ENCODE peak calls at places on chromosomes 5 and 9, in six cellular contexts. I is HCT116; V is psoas muscle; A is CD4-positive, CD25-positive, alpha-beta regulatory T cell; E is fibroblast of lung; Y is CD8-positive, alpha-beta memory T cell. T is an unnamed sample. For H3K4me1, the result is how much of the 10 kb centered on the place peaks cover.

GRCh38 chr5:137233726-137234125 is 265.4 kb downstream of the SPOCK1 start:
- DNase-seq in Y (no peak), A (no peak), I (no peak), V (no peak), E (peak), T (no peak)

GRCh38 chr5:132776077-132776931 is 735 bp downstream of the SEPTIN8 start:
- DNase-seq in A (no peak), V (peak), Y (no peak), I (no peak), E (peak), T (no peak)

GRCh38 chr5:372911-373709 is 51.6 kb downstream of the AHRR start:
- DNase-seq in I (no peak), A (no peak), Y (no peak), E (peak), V (no peak), T (no peak)

GRCh38 chr9:40911647-40912046 is 216.8 kb downstream of the FOXD4L6 start:
- DNase-seq in I (no peak), A (no peak), E (no peak), Y (no peak), V (no peak), T (no peak)

GRCh38 chr9:87148391-87149237 is 201.3 kb upstream of the GAS1 start:
- DNase-seq in Y (no peak), E (peak), V (peak), A (no peak), I (no peak), T (no peak)

GRCh38 chr9:18791074-18791473 is 241.9 kb downstream of the SAXO1 start:
- DNase-seq in I (peak), V (no peak), A (no peak), Y (no peak), E (no peak), T (no peak)

GRCh38 chr9:130519927-130520326 is 59.5 kb upstream of the FUBP3 start:
- DNase-seq in A (no peak), E (no peak), I (no peak), V (no peak), Y (no peak), T (no peak)

GRCh38 chr5:133818031-133818431 is 150.4 kb downstream of the C5orf15 start:
- DNase-seq in V (peak), I (no peak), E (peak), A (no peak), Y (no peak), T (no peak)

GRCh38 chr5:169745441-169746146 is 108.5 kb downstream of the DOCK2 start:
- DNase-seq in E (peak), A (no peak), Y (no peak), V (no peak), I (no peak), T (no peak)

GRCh38 chr5:74192606-74193299 is 447.8 kb downstream of the ENC1 start:
- DNase-seq in V (no peak), I (no peak), E (peak), A (no peak), Y (no peak), T (no peak)

GRCh38 chr9:137265496-137266161 is 10.5 kb downstream of the NELFB start:
- DNase-seq in A (no peak), E (no peak), V (peak), Y (no peak), I (no peak), T (no peak)

GRCh38 chr5:170087168-170087817 is 18.4 kb upstream of the FOXI1 start:
- DNase-seq in A (no peak), V (no peak), E (no peak), I (no peak), Y (no peak), T (no peak)

GRCh38 chr5:123512631-123513461 is 869 bp downstream of the CSNK1G3 start:
- DNase-seq in Y (peak), A (peak), E (peak), I (no peak), V (peak), T (peak)

GRCh38 chr9:124557895-124558294 is 50.7 kb upstream of the NR5A1 start:
- DNase-seq in Y (no peak), E (no peak), V (no peak), I (no peak), A (no peak), T (no peak)

GRCh38 chr5:179827684-179828083 is 7.0 kb downstream of the SQSTM1 start:
- DNase-seq in I (no peak), Y (no peak), E (peak), A (no peak), V (no peak), T (no peak)

GRCh38 chr5:33588654-33589372 is 148.0 kb downstream of the TARS1 start:
- DNase-seq in I (peak), Y (no peak), E (no peak), A (peak), V (no peak), T (no peak)

GRCh38 chr9:129812385-129812784 is 9.4 kb downstream of the TOR1B start:
- DNase-seq in E (no peak), A (no peak), V (no peak), I (no peak), Y (no peak), T (no peak)

GRCh38 chr9:81363916-81364480 is 325.3 kb downstream of the TLE1 start:
- DNase-seq in V (no peak), E (peak), I (no peak), A (no peak), Y (no peak), T (no peak)

GRCh38 chr5:133742370-133743036 is 130.2 kb upstream of the FSTL4 start:
- DNase-seq in Y (no peak), I (no peak), A (no peak), V (no peak), E (no peak), T (no peak)

GRCh38 chr5:169050146-169050571 is 250.8 kb downstream of the SLIT3 start:
- DNase-seq in A (no peak), Y (no peak), V (no peak), E (peak), I (no peak), T (no peak)

GRCh38 chr9:116365056-116365471 is 211.5 kb downstream of the PAPPA start:
- DNase-seq in I (no peak), E (peak), A (no peak), V (peak), Y (no peak), T (no peak)

GRCh38 chr9:136386018-136386417 is 12.5 kb upstream of the CARD9 start:
- DNase-seq in E (peak), Y (no peak), V (no peak), A (no peak), I (no peak), T (no peak)

GRCh38 chr5:150278916-150279315 is 10.7 kb downstream of the CAMK2A start:
- DNase-seq in I (no peak), V (no peak), A (no peak), Y (no peak), E (peak), T (no peak)

GRCh38 chr9:78678901-78679300 is 382.0 kb downstream of the PSAT1 start:
- DNase-seq in I (no peak), A (no peak), V (no peak), E (no peak), Y (no peak), T (no peak)

GRCh38 chr5:98663521-98663920 is 109.9 kb upstream of the RGMB start:
- DNase-seq in V (no peak), Y (no peak), I (no peak), E (peak), A (no peak), T (no peak)

GRCh38 chr9:36143242-36143641 is 6.7 kb downstream of the GLIPR2 start:
- DNase-seq in I (no peak), E (no peak), V (no peak), Y (no peak), A (no peak), T (no peak)

GRCh38 chr9:96620155-96620514 is 492 bp upstream of the CDC14B start:
- DNase-seq in Y (no peak), E (no peak), V (no peak), A (no peak), I (no peak), T (no peak)

GRCh38 chr5:176154821-176155220 is 83.4 kb upstream of the SIMC1 start:
- DNase-seq in A (no peak), Y (no peak), V (no peak), E (no peak), I (no peak), T (no peak)

GRCh38 chr5:148788636-148789035 is 37.8 kb upstream of the ADRB2 start:
- DNase-seq in Y (no peak), I (no peak), A (no peak), E (peak), V (no peak), T (no peak)

GRCh38 chr5:5891350-5891749 is 468.9 kb downstream of the ICE1 start:
- DNase-seq in Y (no peak), I (no peak), A (no peak), E (peak), V (no peak), T (no peak)

GRCh38 chr5:58318468-58318867 is 141.4 kb downstream of the PLK2 start:
- DNase-seq in Y (no peak), V (no peak), A (no peak), I (no peak), E (peak), T (no peak)

GRCh38 chr9:133460405-133461175 is 812 bp downstream of the CACFD1 start:
- DNase-seq in Y (no peak), V (no peak), A (peak), E (peak), I (no peak), T (no peak)

GRCh38 chr5:126430631-126431030 is 7.4 kb downstream of the GRAMD2B start:
- DNase-seq in V (no peak), A (no peak), Y (no peak), E (no peak), I (no peak), T (no peak)

GRCh38 chr5:146082798-146083197 is 22.6 kb downstream of the PLAC8L1 start:
- DNase-seq in V (no peak), I (no peak), A (no peak), E (no peak), Y (no peak), T (no peak)

GRCh38 chr5:79318935-79319614 is 83.1 kb downstream of the JMY start:
- DNase-seq in E (peak), Y (no peak), A (no peak), V (no peak), I (peak), T (no peak)

GRCh38 chr5:168328804-168329203 is 37.4 kb downstream of the WWC1 start:
- DNase-seq in V (no peak), Y (no peak), A (no peak), I (no peak), E (no peak), T (no peak)

GRCh38 chr5:120609570-120609969 is 145.5 kb downstream of the PRR16 start:
- DNase-seq in Y (no peak), I (no peak), E (peak), V (no peak), A (no peak), T (no peak)

GRCh38 chr5:120615967-120616645 is 152.0 kb downstream of the PRR16 start:
- DNase-seq in Y (no peak), A (no peak), I (no peak), V (no peak), E (peak), T (no peak)

GRCh38 chr5:120614512-120614911 is 150.4 kb downstream of the PRR16 start:
- DNase-seq in I (no peak), E (peak), A (no peak), V (no peak), Y (no peak), T (no peak)

GRCh38 chr5:120610145-120610544 is 146.0 kb downstream of the PRR16 start:
- DNase-seq in A (no peak), Y (no peak), I (no peak), E (no peak), V (no peak), T (no peak)

DNA sequence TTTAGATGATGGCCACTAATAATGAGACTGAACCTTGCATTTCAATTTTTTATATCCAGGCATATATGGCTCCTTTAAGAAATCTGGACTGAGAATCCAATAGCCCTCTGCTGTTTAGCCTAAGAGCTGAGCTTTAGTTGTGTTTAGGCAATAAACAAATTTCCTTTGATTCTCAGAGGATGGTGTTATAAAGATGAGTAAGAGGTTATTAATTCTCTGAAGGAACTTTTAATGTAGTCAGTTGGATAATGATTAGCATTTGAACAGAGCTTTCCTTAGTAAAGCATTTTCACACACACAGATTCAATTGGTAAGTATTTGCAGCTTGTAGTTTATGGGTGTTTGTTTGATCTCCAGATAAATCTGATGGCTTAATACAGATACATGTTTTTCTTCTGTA is 149.6 kb downstream of the PRR16 start:
- DNase-seq in E (peak), V (no peak), I (no peak), A (no peak), Y (no peak), T (no peak)
- H3K4me1 ChIP-seq in E (under half), V (under half), I (under half), A (under half), Y (under half), T (under half)

DNA sequence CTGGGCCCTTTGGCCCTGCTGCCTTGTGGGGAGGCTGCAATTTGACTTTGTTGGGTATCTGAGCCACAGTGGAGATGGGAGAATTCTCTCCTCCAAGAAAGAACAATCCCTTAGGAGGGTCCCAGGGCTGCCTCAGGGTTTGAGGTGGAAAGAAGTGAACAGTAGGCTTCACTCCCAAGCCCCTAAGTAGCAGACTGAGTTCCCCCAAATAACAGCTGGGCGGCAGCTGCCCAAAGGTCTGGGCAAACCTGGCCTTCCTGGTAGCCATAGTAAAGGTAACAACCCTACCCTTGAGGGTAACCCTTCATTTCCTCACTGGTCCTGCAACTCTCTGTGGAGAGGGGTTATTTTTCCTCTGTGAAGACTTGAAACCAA is 746 bp downstream of the RGS3 start:
- DNase-seq in V (no peak), I (no peak), E (no peak), A (no peak), Y (no peak), T (no peak)
- H3K4me3 ChIP-seq in V (no peak), I (peak), E (peak), A (no peak), Y (no peak), T (no peak)

GRCh38 chr5:56669534-56670483 is 145.5 kb upstream of the MAP3K1 start:
- DNase-seq in V (peak), E (no peak), A (peak), I (no peak), Y (peak), T (peak)
- H3K4me1 ChIP-seq in V (under half), E (under half), A (under half), I (under half), Y (under half), T (under half)

GRCh38 chr5:140348104-140348503 is 1.7 kb upstream of the HBEGF start:
- DNase-seq in A (no peak), I (no peak), V (no peak), Y (no peak), E (no peak), T (no peak)
- H3K4me3 ChIP-seq in A (no peak), I (no peak), V (no peak), Y (no peak), E (no peak), T (no peak)

GRCh38 chr9:38039090-38039906 is 29.7 kb downstream of the SHB start:
- DNase-seq in I (peak), A (no peak), V (no peak), Y (no peak), E (peak), T (no peak)
- H3K4me1 ChIP-seq in I (half or more), A (under half), V (under half), Y (under half), E (under half), T (under half)

GRCh38 chr5:36156124-36156601 is 4.3 kb downstream of the SKP2 start:
- DNase-seq in Y (no peak), A (no peak), E (peak), V (peak), I (no peak), T (no peak)
- H3K4me3 ChIP-seq in Y (no peak), A (no peak), E (no peak), V (no peak), I (no peak), T (no peak)

DNA sequence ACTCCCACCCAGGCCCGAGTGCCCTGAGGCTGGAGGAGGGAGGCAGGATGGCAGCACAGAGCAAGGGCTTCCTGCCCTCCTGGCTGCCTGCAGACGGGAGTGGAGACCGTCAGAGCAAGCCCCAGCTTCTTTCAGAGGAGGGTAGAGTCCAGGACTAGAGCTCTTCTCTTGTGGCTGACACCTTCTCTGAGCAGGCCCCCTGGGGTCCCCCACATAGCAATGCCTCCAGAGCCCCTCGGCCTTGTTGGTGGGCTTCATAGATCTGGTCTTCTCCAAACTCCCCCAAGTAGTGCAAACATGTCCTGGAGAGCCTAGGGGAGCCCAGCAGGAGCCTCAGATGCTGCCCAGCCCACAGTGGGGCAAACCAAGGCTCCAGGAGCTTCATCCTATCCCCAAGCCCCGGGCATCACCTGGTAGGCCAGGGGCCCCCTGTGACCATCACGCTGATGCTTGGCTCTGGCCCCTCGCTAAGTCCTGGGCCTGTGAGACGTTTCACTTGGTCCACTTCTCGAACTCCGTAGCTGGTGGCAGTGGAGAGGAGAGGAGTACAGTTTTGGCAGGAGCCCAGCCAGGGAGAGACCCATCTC is 2.0 kb downstream of the MZB1 start:
- DNase-seq in V (no peak), Y (no peak), E (no peak), I (no peak), A (no peak), T (no peak)
- H3K4me1 ChIP-seq in V (under half), Y (half or more), E (under half), I (under half), A (under half), T (under half)

GRCh38 chr5:159332800-159333563 is 2.7 kb upstream of the IL12B start:
- DNase-seq in V (no peak), I (no peak), Y (no peak), A (no peak), E (peak), T (no peak)
- H3K4me3 ChIP-seq in V (no peak), I (no peak), Y (no peak), A (no peak), E (no peak), T (no peak)

DNA sequence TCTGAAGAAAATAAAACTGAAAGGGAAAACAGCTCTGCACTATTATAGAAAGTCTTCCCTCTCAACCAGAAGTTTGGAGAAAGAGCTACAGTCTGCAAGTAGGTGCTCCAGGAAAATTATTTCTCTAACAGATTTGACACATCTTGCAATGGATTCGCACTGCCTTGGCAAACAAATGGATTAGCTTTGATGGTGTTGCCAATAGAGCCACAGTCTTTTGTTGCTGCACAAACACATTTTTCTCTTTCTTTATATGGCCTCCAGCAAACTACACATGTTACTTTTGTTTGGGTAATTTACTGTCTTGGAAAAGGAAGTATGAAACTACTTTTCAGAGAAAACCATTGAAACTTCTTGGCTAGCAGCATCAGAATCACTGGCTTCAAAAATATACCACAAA is 523.2 kb downstream of the EFNA5 start:
- DNase-seq in E (no peak), V (no peak), A (no peak), I (no peak), Y (no peak), T (no peak)
- H3K4me1 ChIP-seq in E (under half), V (under half), A (under half), I (under half), Y (under half), T (under half)

T was measured in effector memory CD4-positive, alpha-beta T cell.